ENCODE peak calls at places on chromosomes 1 and 21, in four cellular contexts. One of them, this sample, is unnamed.

GRCh38 chr1:230643887-230644286 is 1.6 kb downstream of the COG2 start:
- DNase-seq in dorsolateral prefrontal cortex: no peak
- DNase-seq in HepG2: no peak
- DNase-seq in foreskin fibroblast: peak; percentile 8
- DNase-seq in this sample: no peak

GRCh38 chr1:44926311-44926781 is 60.0 kb downstream of the EIF2B3 start:
- DNase-seq in HepG2: no peak
- DNase-seq in dorsolateral prefrontal cortex: no peak
- DNase-seq in foreskin fibroblast: peak; percentile 52
- DNase-seq in this sample: no peak

GRCh38 chr1:78340006-78340405 is 150.8 kb upstream of the PTGFR start:
- DNase-seq in HepG2: no peak
- DNase-seq in dorsolateral prefrontal cortex: no peak
- DNase-seq in foreskin fibroblast: peak; percentile 87
- DNase-seq in this sample: no peak

GRCh38 chr1:41371630-41372599 is 10.7 kb downstream of the FOXO6 start:
- DNase-seq in HepG2: peak; percentile 13
- DNase-seq in foreskin fibroblast: peak; percentile 31
- DNase-seq in dorsolateral prefrontal cortex: peak; percentile 83
- DNase-seq in this sample: no peak

GRCh38 chr1:86472767-86473166 is 4.0 kb downstream of the CLCA1 start:
- DNase-seq in foreskin fibroblast: no peak
- DNase-seq in dorsolateral prefrontal cortex: no peak
- DNase-seq in HepG2: no peak
- DNase-seq in this sample: no peak

GRCh38 chr1:113057006-113057405 is 16.0 kb upstream of the LRIG2 start:
- DNase-seq in dorsolateral prefrontal cortex: no peak
- DNase-seq in HepG2: no peak
- DNase-seq in foreskin fibroblast: no peak
- DNase-seq in this sample: no peak

GRCh38 chr1:244254467-244254866 is 197.2 kb downstream of the ADSS2 start:
- DNase-seq in HepG2: no peak
- DNase-seq in dorsolateral prefrontal cortex: no peak
- DNase-seq in foreskin fibroblast: no peak
- DNase-seq in this sample: peak; percentile 73

GRCh38 chr1:164637461-164638375 is 78.7 kb downstream of the PBX1 start:
- DNase-seq in foreskin fibroblast: peak; percentile 87
- DNase-seq in dorsolateral prefrontal cortex: peak; percentile 57
- DNase-seq in HepG2: no peak
- DNase-seq in this sample: no peak

GRCh38 chr1:164660415-164661174 is 101.6 kb downstream of the PBX1 start:
- DNase-seq in HepG2: no peak
- DNase-seq in dorsolateral prefrontal cortex: no peak
- DNase-seq in foreskin fibroblast: no peak
- DNase-seq in this sample: no peak

GRCh38 chr1:113036639-113037321 is 36.2 kb upstream of the LRIG2 start:
- DNase-seq in foreskin fibroblast: peak; percentile 61
- DNase-seq in HepG2: no peak
- DNase-seq in dorsolateral prefrontal cortex: no peak
- DNase-seq in this sample: no peak

GRCh38 chr1:82395450-82395849 is 594.7 kb downstream of the ADGRL2 start:
- DNase-seq in foreskin fibroblast: no peak
- DNase-seq in dorsolateral prefrontal cortex: no peak
- DNase-seq in HepG2: no peak
- DNase-seq in this sample: no peak

GRCh38 chr1:7232441-7232840 is 447.2 kb downstream of the CAMTA1 start:
- DNase-seq in dorsolateral prefrontal cortex: no peak
- DNase-seq in foreskin fibroblast: no peak
- DNase-seq in HepG2: no peak
- DNase-seq in this sample: no peak

GRCh38 chr1:66022904-66023620 is 230.4 kb downstream of the PDE4B start:
- DNase-seq in dorsolateral prefrontal cortex: no peak
- DNase-seq in HepG2: no peak
- DNase-seq in foreskin fibroblast: peak; percentile 8
- DNase-seq in this sample: no peak

GRCh38 chr1:5881526-5882222 is 110.6 kb downstream of the NPHP4 start:
- DNase-seq in foreskin fibroblast: no peak
- DNase-seq in dorsolateral prefrontal cortex: no peak
- DNase-seq in HepG2: no peak
- DNase-seq in this sample: no peak

GRCh38 chr1:115182012-115182715 is 92.9 kb upstream of the TSPAN2 start:
- DNase-seq in foreskin fibroblast: no peak
- DNase-seq in HepG2: no peak
- DNase-seq in dorsolateral prefrontal cortex: no peak
- DNase-seq in this sample: no peak

GRCh38 chr1:8540266-8540926 is 222.5 kb downstream of the SLC45A1 start:
- DNase-seq in HepG2: no peak
- DNase-seq in foreskin fibroblast: peak; percentile 68
- DNase-seq in dorsolateral prefrontal cortex: no peak
- DNase-seq in this sample: no peak

GRCh38 chr1:91381844-91382243 is 22.8 kb downstream of the HFM1 start:
- DNase-seq in HepG2: no peak
- DNase-seq in dorsolateral prefrontal cortex: no peak
- DNase-seq in foreskin fibroblast: no peak
- DNase-seq in this sample: no peak

GRCh38 chr1:34685225-34685624 is 69.6 kb upstream of the GJB5 start:
- DNase-seq in foreskin fibroblast: no peak
- DNase-seq in HepG2: peak; percentile 62
- DNase-seq in dorsolateral prefrontal cortex: no peak
- DNase-seq in this sample: no peak

GRCh38 chr21:35942211-35943144 is 117.8 kb downstream of the SETD4 start:
- DNase-seq in dorsolateral prefrontal cortex: no peak
- DNase-seq in foreskin fibroblast: no peak
- DNase-seq in HepG2: no peak
- DNase-seq in this sample: no peak

GRCh38 chr1:145983959-145984830 is 12.2 kb downstream of the TXNIP start:
- DNase-seq in dorsolateral prefrontal cortex: no peak
- DNase-seq in HepG2: no peak
- DNase-seq in foreskin fibroblast: peak; percentile 31
- DNase-seq in this sample: peak; percentile 17

GRCh38 chr1:43525995-43526394 is 4.7 kb upstream of the PTPRF start:
- DNase-seq in foreskin fibroblast: peak; percentile 75
- DNase-seq in HepG2: no peak
- DNase-seq in dorsolateral prefrontal cortex: no peak
- DNase-seq in this sample: no peak

GRCh38 chr21:38790961-38791360 is 14.8 kb upstream of the ETS2 start:
- DNase-seq in foreskin fibroblast: no peak
- DNase-seq in dorsolateral prefrontal cortex: no peak
- DNase-seq in HepG2: no peak
- DNase-seq in this sample: no peak

GRCh38 chr1:163528710-163529348 is 207.1 kb downstream of the NUF2 start:
- DNase-seq in dorsolateral prefrontal cortex: no peak
- DNase-seq in HepG2: peak; percentile 7
- DNase-seq in foreskin fibroblast: peak; percentile 55
- DNase-seq in this sample: no peak
- TF ChIP-seq CTCF in dorsolateral prefrontal cortex: peak; percentile 48
- TF ChIP-seq CTCF in HepG2: peak; percentile 33
- TF ChIP-seq CTCF in foreskin fibroblast: peak; percentile 59
- TF ChIP-seq CTCF in this sample: peak; percentile 51

GRCh38 chr1:40059960-40060337 is 19.4 kb downstream of the CAP1 start:
- DNase-seq in HepG2: no peak
- DNase-seq in foreskin fibroblast: no peak
- DNase-seq in dorsolateral prefrontal cortex: no peak
- DNase-seq in this sample: no peak

GRCh38 chr1:40057310-40058030 is 16.9 kb downstream of the CAP1 start:
- DNase-seq in foreskin fibroblast: no peak
- DNase-seq in dorsolateral prefrontal cortex: no peak
- DNase-seq in HepG2: peak; percentile 74
- DNase-seq in this sample: no peak

GRCh38 chr1:40058097-40058452 is 17.5 kb downstream of the CAP1 start:
- DNase-seq in dorsolateral prefrontal cortex: no peak
- DNase-seq in foreskin fibroblast: no peak
- DNase-seq in HepG2: no peak
- DNase-seq in this sample: no peak

GRCh38 chr1:40059292-40059959 is 18.9 kb downstream of the CAP1 start:
- DNase-seq in foreskin fibroblast: peak; percentile 52
- DNase-seq in HepG2: peak; percentile 43
- DNase-seq in dorsolateral prefrontal cortex: no peak
- DNase-seq in this sample: no peak

DNA sequence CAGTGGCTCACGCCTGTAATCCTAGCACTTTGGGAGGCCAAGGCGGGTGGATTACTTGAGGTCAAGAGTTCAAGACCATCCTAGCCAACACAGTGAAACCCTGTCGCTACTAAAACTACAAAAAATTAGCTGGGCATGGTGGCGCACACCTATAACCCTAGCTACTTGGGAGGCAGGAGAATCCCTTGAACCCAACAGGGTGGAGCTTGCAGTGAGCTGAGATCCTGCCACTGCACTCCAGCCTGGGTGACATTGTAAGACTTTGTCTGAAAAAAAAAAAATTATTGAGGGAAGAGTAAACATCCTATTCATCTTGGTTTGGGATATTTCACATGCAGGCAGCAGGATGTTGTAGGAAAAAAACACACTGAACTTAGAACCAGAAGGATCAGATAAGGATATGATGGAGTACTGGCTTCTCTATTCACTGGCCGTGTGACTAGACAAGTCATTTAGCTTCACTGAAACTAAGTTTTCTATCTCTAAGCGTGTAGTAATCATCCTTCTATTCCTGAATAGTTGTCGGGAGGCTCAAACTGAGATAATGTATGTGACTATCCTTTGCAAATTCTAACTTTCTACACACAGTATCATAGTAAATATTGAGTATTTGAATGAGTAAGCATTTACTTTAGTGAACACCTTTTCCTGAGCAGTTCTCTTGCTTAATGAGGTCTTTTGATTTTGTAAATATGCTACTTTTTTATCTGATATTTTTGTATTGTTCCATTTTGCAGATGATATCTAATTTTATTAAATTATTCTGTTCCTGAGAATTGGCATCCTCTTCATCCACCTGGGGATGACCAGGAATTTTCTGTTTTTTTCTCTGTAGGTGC is 18.1 kb downstream of the CAP1 start:
- DNase-seq in dorsolateral prefrontal cortex: no peak
- DNase-seq in foreskin fibroblast: no peak
- DNase-seq in HepG2: peak; percentile 78
- DNase-seq in this sample: no peak
- H3K4me3 ChIP-seq in dorsolateral prefrontal cortex: no peak overlapping the region
- H3K4me3 ChIP-seq in foreskin fibroblast: no peak overlapping the region
- H3K4me3 ChIP-seq in HepG2: no peak overlapping the region
- H3K4me3 ChIP-seq in this sample: no peak overlapping the region

GRCh38 chr1:240111558-240111957 is 19.9 kb downstream of the FMN2 start:
- DNase-seq in foreskin fibroblast: no peak
- DNase-seq in HepG2: no peak
- DNase-seq in dorsolateral prefrontal cortex: no peak
- DNase-seq in this sample: no peak
- TF ChIP-seq CTCF in foreskin fibroblast: no peak
- TF ChIP-seq CTCF in HepG2: no peak
- TF ChIP-seq CTCF in dorsolateral prefrontal cortex: no peak
- TF ChIP-seq CTCF in this sample: no peak

GRCh38 chr1:20787775-20788488 is 825 bp upstream of the HP1BP3 start:
- DNase-seq in HepG2: peak; percentile 60
- DNase-seq in dorsolateral prefrontal cortex: no peak
- DNase-seq in foreskin fibroblast: peak; percentile 78
- DNase-seq in this sample: no peak

GRCh38 chr1:20786310-20787099 is 602 bp downstream of the HP1BP3 start:
- DNase-seq in foreskin fibroblast: peak; percentile 98
- DNase-seq in dorsolateral prefrontal cortex: peak; percentile 96
- DNase-seq in HepG2: peak; percentile 95
- DNase-seq in this sample: peak; percentile 95

GRCh38 chr1:20790785-20791184 is 3.7 kb upstream of the HP1BP3 start:
- DNase-seq in dorsolateral prefrontal cortex: no peak
- DNase-seq in HepG2: no peak
- DNase-seq in foreskin fibroblast: no peak
- DNase-seq in this sample: no peak

GRCh38 chr1:20787100-20787774 is at the start of gene HP1BP3:
- DNase-seq in HepG2: peak; percentile 55
- DNase-seq in foreskin fibroblast: peak; percentile 87
- DNase-seq in dorsolateral prefrontal cortex: peak; percentile 86
- DNase-seq in this sample: peak; percentile 92

GRCh38 chr1:20788489-20788795 is 1.3 kb upstream of the HP1BP3 start:
- DNase-seq in HepG2: no peak
- DNase-seq in foreskin fibroblast: no peak
- DNase-seq in dorsolateral prefrontal cortex: no peak
- DNase-seq in this sample: no peak
- H3K4me3 ChIP-seq in HepG2: peak overlapping the region; percentile 92
- H3K4me3 ChIP-seq in foreskin fibroblast: no peak overlapping the region
- H3K4me3 ChIP-seq in dorsolateral prefrontal cortex: no peak overlapping the region
- H3K4me3 ChIP-seq in this sample: no peak overlapping the region

GRCh38 chr1:31695327-31695726 is 8.5 kb downstream of the COL16A1 start:
- DNase-seq in HepG2: no peak
- DNase-seq in dorsolateral prefrontal cortex: no peak
- DNase-seq in foreskin fibroblast: no peak
- DNase-seq in this sample: no peak
- TF ChIP-seq CTCF in HepG2: no peak
- TF ChIP-seq CTCF in dorsolateral prefrontal cortex: no peak
- TF ChIP-seq CTCF in foreskin fibroblast: no peak
- TF ChIP-seq CTCF in this sample: no peak

GRCh38 chr1:1118011-1118892 is 2.4 kb upstream of the C1orf159 start:
- DNase-seq in dorsolateral prefrontal cortex: no peak
- DNase-seq in foreskin fibroblast: no peak
- DNase-seq in HepG2: no peak
- DNase-seq in this sample: peak; percentile 70

GRCh38 chr1:1115830-1116700 is at the start of gene C1orf159:
- DNase-seq in HepG2: peak; percentile 95
- DNase-seq in foreskin fibroblast: peak; percentile 99
- DNase-seq in dorsolateral prefrontal cortex: peak; percentile 100
- DNase-seq in this sample: peak; percentile 99

GRCh38 chr1:1117469-1117831 is 1.6 kb upstream of the C1orf159 start:
- DNase-seq in HepG2: no peak
- DNase-seq in dorsolateral prefrontal cortex: no peak
- DNase-seq in foreskin fibroblast: no peak
- DNase-seq in this sample: no peak

GRCh38 chr1:1115136-1115829 is 606 bp downstream of the C1orf159 start:
- DNase-seq in dorsolateral prefrontal cortex: no peak
- DNase-seq in foreskin fibroblast: no peak
- DNase-seq in HepG2: no peak
- DNase-seq in this sample: no peak

GRCh38 chr1:1116701-1117468 is 996 bp upstream of the C1orf159 start:
- DNase-seq in dorsolateral prefrontal cortex: no peak
- DNase-seq in foreskin fibroblast: peak; percentile 45
- DNase-seq in HepG2: no peak
- DNase-seq in this sample: no peak
- H3K4me3 ChIP-seq in dorsolateral prefrontal cortex: peak overlapping the region; percentile 91
- H3K4me3 ChIP-seq in foreskin fibroblast: peak overlapping the region; percentile 71
- H3K4me3 ChIP-seq in HepG2: peak overlapping the region; percentile 76
- H3K4me3 ChIP-seq in this sample: peak overlapping the region; percentile 80

GRCh38 chr1:248858096-248858890 is 592 bp downstream of the ZNF692 start:
- DNase-seq in foreskin fibroblast: peak; percentile 84
- DNase-seq in HepG2: peak; percentile 63
- DNase-seq in dorsolateral prefrontal cortex: peak; percentile 74
- DNase-seq in this sample: peak; percentile 92
- TF ChIP-seq CTCF in foreskin fibroblast: peak; percentile 7
- TF ChIP-seq CTCF in HepG2: peak; percentile 75
- TF ChIP-seq CTCF in dorsolateral prefrontal cortex: peak; percentile 58
- TF ChIP-seq CTCF in this sample: no peak

DNA sequence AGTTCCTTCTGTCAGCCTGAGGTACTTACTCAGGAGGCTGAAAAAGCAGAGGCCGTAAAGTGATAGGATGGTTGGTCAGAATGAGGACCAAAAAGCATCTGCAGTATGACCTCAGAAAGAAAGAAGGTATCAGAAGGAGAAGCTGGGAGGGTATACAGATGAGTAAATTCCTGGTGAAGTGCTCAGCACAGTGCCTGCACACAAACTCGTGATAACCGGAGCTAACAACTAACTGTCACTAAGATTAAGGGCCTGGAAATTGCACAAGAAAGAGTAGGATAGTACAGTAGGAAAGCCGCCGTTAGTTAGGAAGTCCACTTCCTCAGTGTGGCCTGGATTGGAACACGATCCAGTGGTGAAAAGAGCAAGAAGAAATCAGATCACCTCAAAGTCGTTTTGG is 62.6 kb downstream of the VPS26C start:
- DNase-seq in dorsolateral prefrontal cortex: no peak
- DNase-seq in HepG2: no peak
- DNase-seq in foreskin fibroblast: peak; percentile 17
- DNase-seq in this sample: no peak
- H3K4me3 ChIP-seq in dorsolateral prefrontal cortex: no peak overlapping the region
- H3K4me3 ChIP-seq in HepG2: no peak overlapping the region
- H3K4me3 ChIP-seq in foreskin fibroblast: no peak overlapping the region
- H3K4me3 ChIP-seq in this sample: no peak overlapping the region